ENCODE peak calls at places on chromosome 2, in nine cellular contexts. Z, G, Y, I, O, W, T, R and P are unnamed samples.
A peak's percentile ranks its signal among the peaks of the same experiment; 100 is the strongest.

GRCh38 chr2:25279091-25279651 is 62.6 kb downstream of the DNMT3A start:
- DNase-seq in R (peak; percentile 61), T (peak; percentile 28), G (no peak), Y (no peak), W (no peak), Z (peak; percentile 39), O (no peak), I (no peak), P (peak; percentile 46)

GRCh38 chr2:236803621-236804020 is 234.0 kb downstream of the ACKR3 start:
- DNase-seq in Y (no peak), R (no peak), G (no peak), T (no peak), O (no peak), I (no peak), Z (no peak), W (no peak), P (no peak)

GRCh38 chr2:63537306-63537705 is 51.0 kb downstream of the WDPCP start:
- DNase-seq in I (peak; percentile 30), Y (no peak), R (no peak), Z (no peak), T (peak; percentile 49), O (no peak), W (no peak), G (no peak), P (no peak)

GRCh38 chr2:50781646-50782045 is 250.3 kb downstream of the NRXN1 start:
- DNase-seq in W (no peak), O (no peak), Z (no peak), G (no peak), T (no peak), R (no peak), Y (no peak), I (no peak), P (no peak)

GRCh38 chr2:174593574-174594203 is 3.9 kb downstream of the WIPF1 start:
- DNase-seq in T (peak; percentile 83), I (peak; percentile 84), O (no peak), G (peak; percentile 41), Y (no peak), R (peak; percentile 89), W (no peak), Z (no peak), P (peak; percentile 88)

GRCh38 chr2:207161247-207161646 is 4.5 kb downstream of the KLF7 start:
- DNase-seq in Z (no peak), Y (no peak), O (no peak), I (no peak), W (no peak), R (no peak), G (no peak), T (no peak), P (no peak)

GRCh38 chr2:151819920-151820319 is 8.3 kb downstream of the ARL5A start:
- DNase-seq in R (no peak), I (no peak), G (no peak), O (no peak), Y (no peak), Z (no peak), T (no peak), W (no peak), P (no peak)

GRCh38 chr2:205895981-205896655 is 189.9 kb downstream of the INO80D start:
- DNase-seq in G (no peak), Z (no peak), I (no peak), W (no peak), Y (no peak), O (no peak), R (no peak), T (peak; percentile 4), P (no peak)

GRCh38 chr2:98473995-98474780 is 29.5 kb downstream of the INPP4A start:
- DNase-seq in G (no peak), R (no peak), O (no peak), I (no peak), W (no peak), Y (no peak), T (no peak), Z (no peak), P (peak; percentile 46)

GRCh38 chr2:180991361-180991760 is 11.0 kb downstream of the UBE2E3 start:
- DNase-seq in I (no peak), Y (no peak), Z (no peak), G (no peak), T (no peak), O (no peak), W (no peak), R (no peak), P (no peak)
- TF ChIP-seq CTCF in I (no peak), Y (no peak), Z (no peak), G (peak; percentile 45), T (no peak), O (no peak), W (peak; percentile 28), R (peak; percentile 3), P (no peak)

GRCh38 chr2:43605079-43605655 is 9.3 kb upstream of the THADA start:
- DNase-seq in Y (no peak), I (peak; percentile 72), G (peak; percentile 19), Z (no peak), R (peak; percentile 67), T (peak; percentile 57), O (no peak), W (no peak), P (peak; percentile 54)
- TF ChIP-seq CTCF in Y (peak; percentile 74), I (peak; percentile 61), G (peak; percentile 38), Z (peak; percentile 73), R (peak; percentile 71), T (peak; percentile 64), O (no peak), W (peak; percentile 59), P (peak; percentile 42)

DNA sequence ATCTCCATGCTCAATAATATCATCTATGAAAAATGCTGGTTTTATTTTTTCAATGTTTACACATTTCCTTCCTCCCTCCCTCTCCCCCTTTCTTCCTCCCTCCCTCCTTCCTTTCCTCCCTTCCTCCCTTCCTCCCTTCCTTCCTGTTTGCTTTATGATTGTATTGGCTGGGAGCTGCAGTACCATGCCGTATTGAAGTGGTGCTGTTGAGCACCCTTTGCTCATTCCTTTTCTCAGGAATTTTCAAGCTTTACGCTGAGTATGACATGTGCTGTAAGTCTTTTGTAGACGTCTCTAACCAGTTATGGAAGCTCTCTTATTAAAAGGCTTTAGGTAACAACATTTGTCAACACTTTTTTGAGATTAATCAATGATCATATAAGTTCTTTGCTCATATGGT is 100.4 kb downstream of the SNTG2 start:
- DNase-seq in G (no peak), R (peak; percentile 3), W (no peak), T (peak; percentile 33), O (no peak), Z (no peak), Y (no peak), I (peak; percentile 37), P (no peak)
- TF ChIP-seq CTCF in G (peak; percentile 23), R (no peak), W (peak; percentile 36), T (peak; percentile 33), O (no peak), Z (peak; percentile 50), Y (peak; percentile 52), I (peak; percentile 26), P (no peak)

DNA sequence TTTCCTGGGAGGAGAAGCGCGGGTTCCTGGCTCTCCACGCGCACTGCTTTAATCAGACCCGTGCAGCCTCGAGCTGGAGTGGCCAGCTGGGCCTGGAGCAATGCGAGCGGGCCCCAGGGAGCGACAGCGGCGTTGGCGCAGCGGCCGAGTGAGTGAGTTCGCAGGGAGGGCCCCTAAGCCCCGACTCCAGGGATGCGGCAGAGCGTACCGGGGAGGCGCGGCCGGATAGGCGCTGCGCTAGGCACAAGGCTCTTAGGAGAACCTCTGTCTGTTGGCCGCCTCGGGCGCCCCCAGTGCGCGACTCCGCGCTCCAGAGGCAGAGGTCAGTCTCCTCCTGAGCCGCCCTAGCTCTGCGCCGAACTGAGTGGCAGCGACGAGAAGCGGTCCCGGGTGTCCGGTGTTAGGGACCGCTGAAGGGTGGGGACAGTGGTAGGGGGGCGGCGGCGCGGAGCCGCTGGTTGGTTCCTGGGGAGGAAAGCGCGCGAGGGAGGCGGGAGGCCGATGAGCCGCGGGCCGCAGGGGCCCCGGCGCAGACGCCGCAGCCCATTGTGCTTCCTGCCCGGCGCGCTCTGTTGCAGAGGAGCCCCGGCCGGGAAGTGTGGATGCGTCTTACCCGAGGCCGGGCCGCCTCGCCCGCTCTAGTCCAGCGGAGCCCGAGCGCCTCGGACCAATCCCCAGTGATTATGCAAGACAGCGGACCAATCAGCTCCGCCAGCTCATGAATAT is 410 bp upstream of the DLX1 start:
- DNase-seq in Z (peak; percentile 63), G (peak; percentile 86), O (peak; percentile 78), Y (peak; percentile 87), W (no peak), T (peak; percentile 97), R (peak; percentile 97), I (peak; percentile 96), P (peak; percentile 80)
- TF ChIP-seq CTCF in Z (peak; percentile 3), G (no peak), O (no peak), Y (no peak), W (no peak), T (no peak), R (no peak), I (no peak), P (no peak)

DNA sequence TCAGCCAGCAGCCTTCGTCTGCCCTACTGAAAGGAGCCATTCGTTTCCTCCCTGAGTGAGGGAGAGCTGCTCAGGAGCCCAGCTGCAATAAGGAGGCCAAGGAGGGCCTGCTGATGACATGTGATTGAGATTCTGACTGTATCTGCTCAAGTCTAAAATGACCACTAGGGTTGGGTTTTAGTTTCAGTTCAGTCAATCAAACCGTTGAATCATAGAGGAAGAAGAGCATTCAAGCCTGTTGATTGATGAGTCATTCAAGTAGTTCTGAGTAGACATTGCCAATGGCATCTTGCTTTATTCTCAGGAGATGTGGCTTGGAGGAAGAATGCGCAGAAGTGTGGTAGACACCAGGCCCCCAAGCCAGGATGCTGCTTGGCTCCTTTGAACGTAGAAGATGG is 19.9 kb upstream of the BCL2L11 start:
- DNase-seq in I (no peak), Y (no peak), T (no peak), O (no peak), R (no peak), Z (no peak), W (no peak), G (no peak), P (peak; percentile 38)
- TF ChIP-seq CTCF in I (no peak), Y (no peak), T (no peak), O (no peak), R (no peak), Z (no peak), W (no peak), G (no peak), P (no peak)

GRCh38 chr2:105339414-105339813 is 2.1 kb downstream of the C2orf49 start:
- DNase-seq in R (no peak), T (no peak), O (no peak), W (no peak), Z (no peak), I (no peak), G (no peak), Y (no peak), P (no peak)

GRCh38 chr2:105344704-105345345 is 7.5 kb downstream of the C2orf49 start:
- DNase-seq in I (peak; percentile 61), G (no peak), Y (no peak), O (no peak), Z (no peak), R (peak; percentile 81), T (peak; percentile 52), W (no peak), P (no peak)
- TF ChIP-seq CTCF in I (peak; percentile 52), G (peak; percentile 11), Y (peak; percentile 52), O (peak; percentile 15), Z (peak; percentile 44), R (peak; percentile 34), T (peak; percentile 53), W (peak; percentile 45), P (no peak)

DNA sequence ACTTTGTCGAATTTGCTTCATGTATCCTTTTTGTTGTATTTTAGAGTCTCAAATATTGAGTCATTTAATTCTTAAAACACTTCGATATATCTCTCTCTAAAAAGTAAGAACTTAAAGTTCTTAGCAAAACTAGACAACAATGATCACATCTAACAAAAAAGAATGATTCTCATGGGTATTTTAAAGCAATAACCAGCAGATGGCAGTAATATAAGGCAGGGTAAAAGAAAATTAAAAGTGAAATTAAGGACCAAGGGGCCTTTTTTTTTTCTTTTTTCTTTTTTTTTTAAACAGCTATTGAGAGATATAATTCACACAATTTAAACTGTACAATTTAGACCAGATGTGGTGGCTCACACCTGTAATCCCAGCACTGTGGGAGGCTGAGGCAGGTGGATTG is 9.9 kb upstream of the AOX1 start:
- DNase-seq in G (no peak), I (peak; percentile 30), R (peak; percentile 51), Y (no peak), T (peak; percentile 20), O (no peak), Z (no peak), W (no peak), P (no peak)
- TF ChIP-seq CTCF in G (peak; percentile 26), I (peak; percentile 59), R (peak; percentile 43), Y (peak; percentile 57), T (peak; percentile 61), O (peak; percentile 31), Z (peak; percentile 45), W (peak; percentile 51), P (peak; percentile 64)